ENCODE peak calls at places on chromosomes 7 and 10, in seven cellular contexts. V, F, N, D, U, A and Q are unnamed samples.

GRCh38 chr10:103666109-103666508 is 172.6 kb downstream of the NEURL1 start:
- DNase-seq in A (no peak), F (peak; percentile 79), N (no peak), D (no peak), V (no peak), U (no peak), Q (no peak)

GRCh38 chr7:6272481-6273323 is at the start of gene CYTH3:
- DNase-seq in A (peak; percentile 89), F (peak; percentile 86), D (peak; percentile 90), N (peak; percentile 92), V (no peak), U (no peak), Q (peak; percentile 75)

GRCh38 chr10:3654496-3654895 is 130.5 kb downstream of the KLF6 start:
- DNase-seq in D (no peak), V (no peak), N (no peak), A (no peak), F (no peak), U (no peak), Q (no peak)

GRCh38 chr7:156818133-156818532 is 74.8 kb downstream of the LMBR1 start:
- DNase-seq in N (no peak), U (no peak), A (no peak), D (no peak), V (no peak), F (no peak), Q (no peak)

GRCh38 chr7:125423444-125424155 is 494.0 kb upstream of the POT1 start:
- DNase-seq in V (no peak), U (no peak), N (no peak), A (no peak), F (no peak), D (no peak), Q (peak; percentile 86)

GRCh38 chr7:141708053-141708452 is at the start of gene WEE2:
- DNase-seq in V (no peak), A (no peak), U (no peak), F (no peak), N (no peak), D (no peak), Q (no peak)

GRCh38 chr10:67571503-67571902 is 124.5 kb downstream of the CTNNA3 start:
- DNase-seq in D (no peak), A (no peak), F (no peak), U (no peak), N (no peak), V (no peak), Q (no peak)

GRCh38 chr7:66921396-66921917 is 432 bp downstream of the TMEM248 start:
- DNase-seq in A (peak; percentile 56), V (no peak), D (peak; percentile 74), N (peak; percentile 78), U (no peak), F (no peak), Q (peak; percentile 21)

DNA sequence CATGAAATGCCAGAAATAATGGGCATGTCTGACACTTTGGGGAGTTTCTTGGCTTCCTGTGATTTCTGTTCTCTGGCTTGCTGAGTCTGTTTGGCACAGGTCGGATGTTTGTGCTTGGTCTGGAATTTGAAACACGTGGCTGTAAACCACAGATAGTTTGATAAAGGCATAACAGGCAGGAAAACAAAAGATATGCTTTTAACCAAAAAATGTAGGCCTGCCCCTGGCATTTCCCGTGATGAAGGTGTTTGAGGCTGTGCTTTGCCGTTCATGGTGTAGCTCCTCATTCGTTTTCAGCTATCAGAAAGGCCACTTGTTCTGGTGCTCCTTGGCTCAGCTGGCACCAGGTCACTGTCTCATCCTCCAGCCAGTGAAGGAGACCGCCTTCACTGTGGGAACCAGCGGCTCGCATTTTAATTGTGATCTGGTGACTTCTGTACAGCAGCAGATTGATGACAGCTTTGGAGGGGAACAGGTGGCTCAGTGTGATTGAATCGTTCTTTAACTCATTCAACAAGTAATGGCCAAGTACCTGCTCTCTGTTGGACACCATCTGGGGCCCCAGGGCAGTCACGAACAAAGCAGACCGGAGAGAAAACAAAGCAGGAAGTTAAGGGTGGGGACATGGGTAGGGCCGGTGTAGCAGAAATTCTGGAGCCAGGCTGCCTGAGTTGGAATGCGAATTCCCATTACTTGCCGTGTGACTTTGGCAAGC is 111.5 kb downstream of the CCNY start:
- DNase-seq in F (peak; percentile 30), U (peak; percentile 27), N (no peak), D (no peak), V (no peak), A (no peak), Q (peak; percentile 67)
- H3K4me3 ChIP-seq in F (peak overlapping the region; percentile 3), U (no peak overlapping the region), N (no peak overlapping the region), D (no peak overlapping the region), V (no peak overlapping the region), A (no peak overlapping the region), Q (peak overlapping the region; percentile 5)

GRCh38 chr7:64574481-64575159 is 11.7 kb upstream of the ZNF680 start:
- DNase-seq in D (no peak), U (no peak), N (peak; percentile 87), V (no peak), A (peak; percentile 21), F (no peak), Q (no peak)
- H3K4me3 ChIP-seq in D (peak overlapping the region; percentile 48), U (peak overlapping the region; percentile 20), N (no peak overlapping the region), V (peak overlapping the region; percentile 8), A (peak overlapping the region; percentile 15), F (no peak overlapping the region), Q (no peak overlapping the region)

GRCh38 chr10:61643316-61643751 is 19.4 kb upstream of the CABCOCO1 start:
- DNase-seq in N (no peak), A (peak; percentile 21), U (no peak), D (no peak), V (peak; percentile 64), F (no peak), Q (peak; percentile 27)
- H3K4me3 ChIP-seq in N (no peak overlapping the region), A (no peak overlapping the region), U (no peak overlapping the region), D (no peak overlapping the region), V (no peak overlapping the region), F (no peak overlapping the region), Q (no peak overlapping the region)

DNA sequence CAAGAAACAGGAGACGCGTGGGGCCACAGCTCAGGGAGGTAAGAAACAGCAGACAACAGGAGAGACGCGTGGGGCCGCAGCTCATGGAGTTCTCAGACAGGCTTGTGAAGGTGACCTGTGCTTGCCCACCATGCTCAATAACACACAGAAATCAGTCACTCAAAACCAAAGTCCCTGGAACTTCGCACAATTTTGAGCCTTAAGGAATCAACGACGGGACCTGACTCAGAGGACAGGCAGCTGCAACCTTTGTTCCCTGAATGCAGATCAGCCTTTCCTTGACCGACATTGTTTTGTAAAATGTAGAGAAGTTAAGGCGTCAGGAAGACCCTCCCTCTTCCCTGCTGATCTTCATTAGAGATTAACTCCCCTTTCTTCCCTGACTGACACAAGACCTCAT is 8.5 kb upstream of the KNDC1 start:
- DNase-seq in A (no peak), N (no peak), V (no peak), D (no peak), F (no peak), U (no peak), Q (no peak)
- H3K4me3 ChIP-seq in A (no peak overlapping the region), N (no peak overlapping the region), V (no peak overlapping the region), D (no peak overlapping the region), F (no peak overlapping the region), U (no peak overlapping the region), Q (no peak overlapping the region)